ENCODE peak calls at places on chromosomes 1 and 21, in four cellular contexts. J is HepG2, C is GM12878, V is K562. D is an unnamed sample.

GRCh38 chr1:226738995-226739695 is at the start of gene ITPKB:
- DNase-seq in C (no peak), J (no peak), V (peak), D (no peak)

GRCh38 chr1:157176016-157176415 is 37.8 kb upstream of the ETV3 start:
- DNase-seq in C (no peak), J (no peak), V (no peak), D (no peak)

GRCh38 chr1:228646717-228647522 is 88.4 kb upstream of the RHOU start:
- DNase-seq in J (peak), C (no peak), V (no peak), D (peak)

GRCh38 chr21:30990514-30991304 is 47.6 kb downstream of the KRTAP19-8 start:
- DNase-seq in J (no peak), V (no peak), C (no peak), D (peak)

GRCh38 chr1:44531785-44532566 is 126.9 kb downstream of the RNF220 start:
- DNase-seq in C (peak), J (peak), V (peak), D (no peak)

GRCh38 chr1:46130144-46130543 is 2.3 kb downstream of the PIK3R3 start:
- DNase-seq in J (no peak), V (no peak), C (no peak), D (no peak)

GRCh38 chr1:18855573-18855972 is 3.9 kb downstream of the TAS1R2 start:
- DNase-seq in C (no peak), J (peak), V (no peak), D (no peak)

GRCh38 chr1:86156571-86157455 is at the start of gene COL24A1:
- DNase-seq in J (no peak), C (no peak), V (no peak), D (peak)

GRCh38 chr1:15680614-15681345 is 3.3 kb upstream of the PLEKHM2 start:
- DNase-seq in C (no peak), V (no peak), J (peak), D (no peak)

GRCh38 chr1:91827094-91828006 is 58.6 kb downstream of the TGFBR3 start:
- DNase-seq in J (peak), C (no peak), V (no peak), D (no peak)

DNA sequence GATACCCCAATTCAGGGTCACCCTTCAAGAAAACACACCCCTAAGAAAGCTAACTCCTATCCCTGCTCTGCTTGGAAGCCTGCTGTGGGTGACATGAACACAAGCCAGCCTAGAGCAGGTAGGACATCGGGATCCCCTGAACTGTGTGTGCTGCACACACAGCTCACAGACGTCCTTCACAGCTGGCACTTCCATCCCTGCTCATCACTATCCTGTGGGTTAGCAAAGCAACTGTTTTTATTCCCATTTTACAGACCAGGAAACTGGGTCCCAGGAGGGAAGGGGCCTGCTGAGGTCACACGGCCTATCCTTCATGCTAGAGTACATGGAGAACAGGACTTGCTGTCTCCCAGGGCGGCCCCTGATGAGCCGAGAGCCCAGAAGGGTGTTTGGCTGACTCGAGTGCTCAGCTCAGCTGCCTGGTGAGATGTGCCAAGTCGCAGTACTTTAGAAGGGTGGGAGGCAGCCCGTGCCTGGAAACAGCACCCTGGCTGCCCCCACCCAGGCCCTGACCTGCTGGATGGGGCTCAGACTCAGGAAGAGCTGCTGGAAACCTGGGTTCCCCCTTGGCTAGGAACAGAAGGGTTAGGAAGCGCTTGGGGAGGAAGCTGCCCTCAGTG is 28.3 kb upstream of the BTG2 start:
- DNase-seq in V (no peak), C (no peak), J (no peak), D (no peak)
- TF ChIP-seq ETV6 in V (no peak), C (no peak), J (no peak), D (no peak)

GRCh38 chr1:68916227-68916853 is 419.5 kb upstream of the DEPDC1 start:
- DNase-seq in C (no peak), V (no peak), J (no peak), D (no peak)
- TF ChIP-seq ETV6 in C (no peak), V (no peak), J (no peak), D (no peak)

GRCh38 chr1:4736254-4736653 is 81.8 kb downstream of the AJAP1 start:
- DNase-seq in C (no peak), V (no peak), J (no peak), D (no peak)
- TF ChIP-seq ETV6 in C (no peak), V (no peak), J (no peak), D (no peak)

DNA sequence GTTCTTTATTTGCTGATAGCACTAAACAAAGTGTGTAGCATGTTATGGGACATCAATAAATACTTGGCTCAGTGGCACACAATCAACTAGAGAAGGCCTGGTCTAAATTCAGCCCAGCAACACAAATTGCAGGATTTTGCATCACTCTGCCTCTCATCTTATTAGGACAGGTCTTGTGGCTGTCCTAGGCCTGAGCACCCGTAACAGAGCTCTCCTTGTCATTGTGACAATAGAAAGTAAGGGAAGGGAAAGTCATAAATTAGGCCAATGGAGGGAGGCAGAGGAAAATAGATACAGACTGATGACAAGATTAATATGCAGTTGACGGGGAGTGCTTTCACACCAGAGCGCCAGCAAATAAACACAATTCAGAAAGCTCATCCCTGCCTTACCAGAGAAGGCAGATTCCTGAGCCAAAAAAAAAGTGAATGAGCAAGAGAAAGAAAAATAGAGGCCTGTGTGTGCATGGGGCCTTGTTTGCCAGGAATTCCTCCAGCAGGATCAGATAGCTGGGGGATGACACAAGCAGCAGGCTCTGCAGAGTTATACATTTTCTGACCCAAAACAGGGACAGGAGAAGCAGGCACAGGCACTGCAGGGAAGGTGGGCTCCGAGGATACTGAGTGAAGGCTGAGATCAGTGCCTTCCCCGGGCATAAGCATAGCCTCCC is 109.9 kb upstream of the SPAG17 start:
- DNase-seq in C (no peak), J (no peak), V (no peak), D (no peak)
- TF ChIP-seq ETV6 in C (no peak), J (no peak), V (no peak), D (no peak)

DNA sequence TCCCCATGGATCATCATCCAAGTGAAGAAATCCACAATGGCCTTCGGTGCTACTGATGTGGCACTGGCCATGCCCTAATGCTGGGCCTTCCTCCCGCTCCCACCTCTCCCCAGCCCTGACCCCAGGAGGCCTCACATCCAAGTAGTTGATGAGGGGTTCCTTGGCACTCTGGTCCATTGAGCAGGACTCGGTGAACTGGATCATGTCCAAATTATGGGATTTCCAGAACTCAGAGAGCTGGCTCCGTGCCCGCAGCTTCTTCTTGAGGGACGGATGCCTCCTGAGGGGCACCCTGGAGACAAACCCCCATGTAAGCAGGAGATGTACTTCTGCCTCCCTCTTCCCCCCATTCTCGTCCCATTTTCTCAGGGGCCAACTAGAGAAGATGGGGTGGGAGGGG is 929 bp downstream of the CTSE start:
- DNase-seq in V (no peak), J (no peak), C (no peak), D (no peak)
- TF ChIP-seq ETV6 in V (no peak), J (no peak), C (no peak), D (no peak)

GRCh38 chr1:219401723-219402431 is 211.0 kb downstream of the ZC3H11B start:
- DNase-seq in V (no peak), C (no peak), J (no peak), D (no peak)
- TF ChIP-seq ETV6 in V (no peak), C (no peak), J (no peak), D (no peak)

GRCh38 chr1:162859210-162859609 is 1.8 kb downstream of the CCDC190 start:
- DNase-seq in V (no peak), J (no peak), C (no peak), D (no peak)

GRCh38 chr1:162854245-162854860 is 6.6 kb downstream of the CCDC190 start:
- DNase-seq in C (no peak), V (peak), J (peak), D (peak)

GRCh38 chr1:162857850-162858249 is 3.1 kb downstream of the CCDC190 start:
- DNase-seq in J (no peak), C (no peak), V (no peak), D (no peak)

GRCh38 chr1:162855461-162856150 is 5.4 kb downstream of the CCDC190 start:
- DNase-seq in J (no peak), C (no peak), V (no peak), D (no peak)

DNA sequence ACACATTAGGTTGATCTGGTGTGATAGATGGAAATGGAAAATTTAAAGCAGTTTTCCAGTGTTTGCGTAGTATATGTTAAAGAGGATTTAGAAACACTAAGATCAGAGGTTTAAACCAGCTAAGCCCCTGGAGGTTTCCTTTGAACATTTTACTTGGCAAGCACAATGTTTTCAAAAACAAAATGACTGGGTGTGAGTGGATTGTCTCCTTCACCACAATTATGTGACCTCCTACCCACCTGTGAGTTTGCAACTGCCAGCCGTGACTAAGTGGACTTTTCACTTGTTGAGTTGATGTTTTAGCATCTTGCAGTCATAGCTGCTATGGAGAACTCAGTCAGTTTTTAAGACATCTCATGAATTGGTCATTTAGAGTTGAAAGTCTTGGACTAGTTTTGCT is 4.7 kb downstream of the CCDC190 start:
- DNase-seq in V (no peak), J (no peak), C (no peak), D (no peak)
- TF ChIP-seq ETV6 in V (no peak), J (no peak), C (no peak), D (no peak)

GRCh38 chr1:32876341-32877210 is 5.9 kb upstream of the FNDC5 start:
- DNase-seq in C (no peak), J (peak), V (peak), D (peak)
- TF ChIP-seq ETV6 in C (no peak), J (no peak), V (no peak), D (no peak)